ENCODE peak calls at places on chromosomes 1 and 21, in six cellular contexts. Y, H, E, G, R and J are unnamed samples. For H3K4me1, the result is how much of the 10 kb centered on the place peaks cover.

GRCh38 chr1:179310271-179310670 is 16.7 kb downstream of the SOAT1 start:
- DNase-seq in Y (no peak), H (no peak), E (no peak), G (no peak), R (no peak), J (no peak)

GRCh38 chr1:194171596-194171995 is 985.2 kb upstream of the B3GALT2 start:
- DNase-seq in Y (no peak), H (no peak), E (no peak), G (no peak), R (no peak), J (no peak)

GRCh38 chr1:59505596-59506028 is 208.7 kb downstream of the FGGY start:
- DNase-seq in Y (no peak), H (no peak), E (no peak), G (no peak), R (peak), J (no peak)

GRCh38 chr21:42913461-42913860 is 12.0 kb downstream of the ERVH48-1 start:
- DNase-seq in Y (no peak), H (no peak), E (no peak), G (no peak), R (no peak), J (no peak)

GRCh38 chr1:153597206-153597605 is 15.7 kb downstream of the S100A16 start:
- DNase-seq in Y (no peak), H (no peak), E (no peak), G (no peak), R (no peak), J (no peak)

GRCh38 chr1:8427986-8428385 is 110.1 kb downstream of the SLC45A1 start:
- DNase-seq in Y (peak), H (no peak), E (no peak), G (no peak), R (no peak), J (no peak)

GRCh38 chr21:42384184-42384583 is 11.7 kb downstream of the TMPRSS3 start:
- DNase-seq in Y (no peak), H (no peak), E (no peak), G (no peak), R (no peak), J (no peak)

GRCh38 chr1:224267922-224268321 is 62.0 kb downstream of the NVL start:
- DNase-seq in Y (no peak), H (no peak), E (no peak), G (no peak), R (no peak), J (no peak)

GRCh38 chr1:205915354-205915990 is 27.8 kb downstream of the SLC26A9 start:
- DNase-seq in Y (no peak), H (no peak), E (peak), G (no peak), R (no peak), J (no peak)

GRCh38 chr1:236021424-236022135 is 43.3 kb downstream of the NID1 start:
- DNase-seq in Y (no peak), H (no peak), E (peak), G (no peak), R (no peak), J (no peak)

GRCh38 chr1:53371121-53371666 is 43.3 kb upstream of the LRP8 start:
- DNase-seq in Y (peak), H (no peak), E (no peak), G (no peak), R (peak), J (no peak)

GRCh38 chr1:180165096-180165495 is 10.4 kb downstream of the QSOX1 start:
- DNase-seq in Y (no peak), H (no peak), E (no peak), G (no peak), R (no peak), J (no peak)

GRCh38 chr1:208248254-208248935 is 4.2 kb upstream of the PLXNA2 start:
- DNase-seq in Y (no peak), H (no peak), E (no peak), G (no peak), R (no peak), J (no peak)
- H3K27ac ChIP-seq in Y (peak), H (no peak), E (no peak), G (no peak), R (no peak), J (no peak)

GRCh38 chr1:25728301-25728935 is 71.6 kb upstream of the SELENON start:
- DNase-seq in Y (no peak), H (no peak), E (no peak), G (no peak), R (no peak), J (no peak)
- H3K4me1 ChIP-seq in Y (under half), H (half or more), E (under half), G (under half), R (under half), J (under half)

DNA sequence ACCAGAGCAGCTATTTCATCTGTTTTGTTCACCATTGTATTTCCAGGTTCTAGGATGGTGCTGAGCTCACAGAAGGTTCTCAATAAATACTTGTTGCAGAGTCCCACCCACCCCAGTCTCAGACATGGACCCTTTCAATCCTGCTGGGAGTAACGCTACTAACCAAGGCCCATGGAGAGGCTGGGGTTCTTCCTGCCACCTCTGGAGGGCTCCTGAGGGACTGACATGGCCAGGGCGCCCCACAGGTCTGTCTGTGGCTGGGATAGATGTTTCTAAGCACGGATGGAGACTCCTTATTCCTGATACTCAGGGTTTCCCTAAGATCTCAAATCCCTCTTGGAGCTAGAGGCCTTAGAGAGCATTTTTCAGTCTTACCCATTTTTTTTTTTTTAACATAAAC is 87.4 kb downstream of the EPHB2 start:
- DNase-seq in Y (no peak), H (no peak), E (no peak), G (no peak), R (no peak), J (no peak)
- TF ChIP-seq CTCF in Y (no peak), H (no peak), E (no peak), G (no peak), R (peak), J (no peak)

GRCh38 chr1:21937034-21937371 is at the start of gene HSPG2:
- DNase-seq in Y (no peak), H (no peak), E (no peak), G (no peak), R (no peak), J (no peak)

GRCh38 chr1:21937372-21938121 is 437 bp upstream of the HSPG2 start:
- DNase-seq in Y (peak), H (no peak), E (peak), G (peak), R (peak), J (no peak)

GRCh38 chr1:21935393-21935804 is 1.7 kb downstream of the HSPG2 start:
- DNase-seq in Y (no peak), H (no peak), E (no peak), G (no peak), R (no peak), J (no peak)

GRCh38 chr1:21935891-21936365 is 1.2 kb downstream of the HSPG2 start:
- DNase-seq in Y (no peak), H (no peak), E (no peak), G (peak), R (no peak), J (no peak)

GRCh38 chr1:21936366-21937031 is 611 bp downstream of the HSPG2 start:
- DNase-seq in Y (no peak), H (no peak), E (no peak), G (no peak), R (peak), J (no peak)
- H3K27ac ChIP-seq in Y (peak), H (peak), E (peak), G (peak), R (no peak), J (peak)

GRCh38 chr1:67687649-67688048 is 2.6 kb downstream of the GADD45A start:
- DNase-seq in Y (no peak), H (no peak), E (no peak), G (no peak), R (no peak), J (no peak)

GRCh38 chr1:67687198-67687545 is 2.2 kb downstream of the GADD45A start:
- DNase-seq in Y (no peak), H (no peak), E (no peak), G (no peak), R (no peak), J (no peak)

GRCh38 chr1:67685558-67686271 is 714 bp downstream of the GADD45A start:
- DNase-seq in Y (peak), H (peak), E (peak), G (peak), R (peak), J (no peak)

GRCh38 chr1:67685067-67685557 is at the start of gene GADD45A:
- DNase-seq in Y (peak), H (peak), E (peak), G (peak), R (peak), J (peak)

GRCh38 chr1:67686272-67687197 is 1.5 kb downstream of the GADD45A start:
- DNase-seq in Y (peak), H (no peak), E (peak), G (peak), R (peak), J (peak)
- H3K4me1 ChIP-seq in Y (half or more), H (under half), E (half or more), G (half or more), R (under half), J (under half)

GRCh38 chr1:211009944-211010343 is 124.0 kb downstream of the KCNH1 start:
- DNase-seq in Y (no peak), H (no peak), E (no peak), G (no peak), R (no peak), J (no peak)
- TF ChIP-seq CTCF in Y (no peak), H (no peak), E (no peak), G (no peak), R (peak), J (no peak)